ENCODE peak calls at places on chromosomes 6 and 20, in five cellular contexts. D, O, H, F and B are unnamed samples.

GRCh38 chr6:26296857-26297648 is 67.9 kb upstream of the BTN3A2 start:
- DNase-seq in D (no peak), O (no peak), H (no peak), F (peak; percentile 35), B (no peak)

GRCh38 chr6:56551409-56552120 is 91.1 kb downstream of the DST start:
- DNase-seq in D (no peak), O (no peak), H (no peak), F (no peak), B (no peak)

GRCh38 chr20:33578510-33578909 is 83.6 kb upstream of the C20orf144 start:
- DNase-seq in D (no peak), O (no peak), H (no peak), F (peak; percentile 69), B (no peak)

GRCh38 chr20:63957004-63957689 is 931 bp upstream of the UCKL1 start:
- DNase-seq in D (peak; percentile 92), O (peak; percentile 55), H (peak; percentile 82), F (peak; percentile 49), B (peak; percentile 82)

GRCh38 chr20:49594143-49594928 is 26.4 kb upstream of the PTGIS start:
- DNase-seq in D (no peak), O (no peak), H (no peak), F (peak; percentile 87), B (no peak)

GRCh38 chr6:122825180-122825579 is 36.1 kb downstream of the SMPDL3A start:
- DNase-seq in D (no peak), O (no peak), H (no peak), F (no peak), B (no peak)

GRCh38 chr6:105431226-105431625 is 28.3 kb upstream of the PREP start:
- DNase-seq in D (no peak), O (no peak), H (no peak), F (peak; percentile 68), B (peak; percentile 24)

GRCh38 chr6:14804444-14805210 is 441.2 kb upstream of the JARID2 start:
- DNase-seq in D (peak; percentile 80), O (no peak), H (peak; percentile 85), F (peak; percentile 86), B (no peak)

GRCh38 chr20:20014659-20015058 is 2.5 kb upstream of the NAA20 start:
- DNase-seq in D (no peak), O (no peak), H (no peak), F (no peak), B (peak; percentile 19)

GRCh38 chr6:6748001-6748400 is 159.5 kb downstream of the LY86 start:
- DNase-seq in D (no peak), O (no peak), H (no peak), F (no peak), B (no peak)

GRCh38 chr6:119060255-119060907 is 18.1 kb downstream of the FAM184A start:
- DNase-seq in D (no peak), O (no peak), H (no peak), F (no peak), B (no peak)

GRCh38 chr6:47700051-47700450 is 1.7 kb downstream of the ADGRF4 start:
- DNase-seq in D (no peak), O (no peak), H (no peak), F (peak; percentile 16), B (peak; percentile 30)

GRCh38 chr6:155247618-155248017 is 16.2 kb upstream of the CLDN20 start:
- DNase-seq in D (no peak), O (no peak), H (no peak), F (peak; percentile 26), B (peak; percentile 49)

GRCh38 chr20:1299522-1299921 is 29.4 kb downstream of the SDCBP2 start:
- DNase-seq in D (peak; percentile 36), O (no peak), H (no peak), F (no peak), B (peak; percentile 34)

GRCh38 chr6:31246051-31246495 is 25.8 kb downstream of the HLA-C start:
- DNase-seq in D (no peak), O (no peak), H (no peak), F (peak; percentile 84), B (no peak)

GRCh38 chr6:161462148-161462547 is 188.3 kb upstream of the AGPAT4 start:
- DNase-seq in D (no peak), O (no peak), H (no peak), F (no peak), B (no peak)

DNA sequence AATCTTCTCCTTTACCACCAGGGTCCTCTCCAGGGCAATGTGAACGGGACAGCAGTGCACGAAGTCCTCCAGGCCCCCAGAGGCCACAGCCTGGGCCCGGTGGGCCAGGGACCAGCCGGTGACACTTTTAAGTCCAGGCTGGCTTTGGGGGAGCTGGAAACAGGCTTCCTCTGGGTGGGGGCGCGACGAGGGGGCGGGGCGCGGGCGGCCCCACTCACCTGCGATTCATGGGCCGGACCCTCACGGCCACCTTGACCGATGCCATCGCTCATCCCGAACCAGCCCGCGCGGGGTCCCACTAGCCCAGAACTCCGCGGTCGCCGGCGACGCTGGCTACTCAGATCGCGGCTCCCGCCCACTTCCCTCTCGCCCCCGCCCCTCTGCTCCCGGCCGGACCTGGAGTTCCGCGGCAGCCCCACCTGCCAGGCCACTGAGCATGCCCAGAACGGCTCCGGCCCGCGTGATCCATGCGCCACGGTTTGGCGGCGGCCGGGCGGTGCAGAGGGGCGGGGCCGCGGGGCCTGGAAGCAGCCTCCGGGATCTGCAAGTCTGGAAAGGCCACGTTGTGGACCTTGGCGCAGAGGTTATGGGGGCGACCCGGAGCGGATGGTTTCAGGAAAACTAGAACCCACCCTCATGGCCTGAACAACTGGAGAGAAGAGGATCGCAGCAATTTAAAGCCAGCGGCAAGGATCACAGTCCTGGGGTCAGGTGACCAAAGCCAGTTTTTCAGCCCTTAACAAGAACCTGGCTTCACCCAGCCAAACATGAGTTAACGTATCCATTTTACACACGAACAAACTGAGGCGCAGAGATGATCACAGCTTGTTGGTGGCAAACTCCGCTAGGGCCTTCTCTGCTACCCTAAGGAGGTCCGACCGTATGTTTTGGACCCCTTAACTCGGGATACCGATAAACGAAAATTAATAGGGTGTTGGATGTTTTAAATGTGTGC is at the start of gene KIF16B:
- DNase-seq in D (peak; percentile 97), O (peak; percentile 94), H (peak; percentile 95), F (peak; percentile 76), B (peak; percentile 85)
- TF ChIP-seq POLR2A in D (no peak), O (peak; percentile 70), H (peak; percentile 66), F (no peak), B (peak; percentile 82)

GRCh38 chr6:160163425-160163824 is 41.8 kb downstream of the SLC22A1 start:
- DNase-seq in D (no peak), O (no peak), H (peak; percentile 85), F (no peak), B (no peak)

GRCh38 chr6:160160929-160161646 is 39.5 kb downstream of the SLC22A1 start:
- DNase-seq in D (no peak), O (no peak), H (no peak), F (no peak), B (no peak)

GRCh38 chr6:160160450-160160849 is 38.8 kb downstream of the SLC22A1 start:
- DNase-seq in D (no peak), O (peak; percentile 37), H (no peak), F (peak; percentile 20), B (no peak)

GRCh38 chr6:160162167-160162566 is 40.6 kb downstream of the SLC22A1 start:
- DNase-seq in D (no peak), O (no peak), H (peak; percentile 67), F (no peak), B (no peak)

DNA sequence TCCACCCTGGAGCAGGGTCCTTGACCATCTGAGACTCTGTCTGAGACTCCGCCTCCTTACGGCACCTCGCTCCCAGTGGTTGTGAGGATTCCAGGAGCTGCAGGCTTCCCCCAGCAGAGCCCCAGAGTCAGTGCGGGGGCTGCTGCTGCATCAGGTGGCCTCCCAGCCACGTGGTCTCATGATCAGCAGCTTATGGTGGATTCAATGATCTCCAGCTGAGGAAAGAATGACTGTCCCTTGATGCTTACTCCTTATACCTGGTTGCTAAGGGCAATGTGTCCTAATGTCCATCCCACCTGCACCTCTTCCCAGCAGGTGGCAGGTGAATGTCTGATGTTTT is 40.0 kb downstream of the SLC22A1 start:
- DNase-seq in D (no peak), O (no peak), H (no peak), F (no peak), B (no peak)
- H3K27ac ChIP-seq in D (no peak overlapping the region), O (no peak overlapping the region), H (no peak overlapping the region), F (no peak overlapping the region), B (no peak overlapping the region)

GRCh38 chr20:54170026-54170471 is 3.7 kb downstream of the CYP24A1 start:
- DNase-seq in D (no peak), O (no peak), H (no peak), F (no peak), B (no peak)
- TF ChIP-seq POLR2A in D (no peak), O (no peak), H (no peak), F (no peak), B (peak; percentile 70)

GRCh38 chr20:22682381-22682780 is 98.0 kb upstream of the FOXA2 start:
- DNase-seq in D (no peak), O (no peak), H (no peak), F (no peak), B (no peak)

GRCh38 chr20:22678678-22679077 is 94.3 kb upstream of the FOXA2 start:
- DNase-seq in D (no peak), O (no peak), H (no peak), F (no peak), B (no peak)

GRCh38 chr20:22680031-22680740 is 95.8 kb upstream of the FOXA2 start:
- DNase-seq in D (no peak), O (no peak), H (no peak), F (no peak), B (no peak)

GRCh38 chr20:22681591-22682248 is 97.3 kb upstream of the FOXA2 start:
- DNase-seq in D (no peak), O (no peak), H (no peak), F (no peak), B (no peak)

GRCh38 chr20:22679197-22679596 is 94.8 kb upstream of the FOXA2 start:
- DNase-seq in D (no peak), O (no peak), H (no peak), F (no peak), B (no peak)
- H3K27ac ChIP-seq in D (no peak overlapping the region), O (no peak overlapping the region), H (no peak overlapping the region), F (no peak overlapping the region), B (no peak overlapping the region)